ENCODE peak calls at places on chromosomes 2 and 18, in eight cellular contexts. B is GM12864; L is SW480; Q is D721Med; I is stimulated activated CD4-positive, alpha-beta T cell treated with anti-CD3 and anti-CD28 coated beads, Interleukin-12 subunit alpha, Interleukin-12 subunit beta, amount 100 ng/mL, for 48 hours; J is A549; F is WTC11; S is mucosa of gallbladder. X is an unnamed sample.

GRCh38 chr2:33133436-33133835 is 186.7 kb downstream of the LTBP1 start:
- DNase-seq in Q (no peak), I (no peak), L (no peak), J (no peak), B (no peak), S (no peak), F (no peak), X (no peak)

GRCh38 chr2:150609831-150610582 is 122.5 kb upstream of the RND3 start:
- DNase-seq in J (no peak), Q (no peak), B (no peak), I (no peak), S (no peak), F (no peak), L (no peak), X (no peak)

GRCh38 chr2:30981519-30981918 is 156.7 kb downstream of the GALNT14 start:
- DNase-seq in F (no peak), B (no peak), I (no peak), L (no peak), Q (no peak), S (no peak), J (no peak), X (no peak)

GRCh38 chr2:54370405-54371104 is 85.6 kb upstream of the SPTBN1 start:
- DNase-seq in J (no peak), Q (no peak), S (no peak), B (no peak), F (no peak), L (no peak), I (no peak), X (no peak)

GRCh38 chr2:20567926-20568179 is 83.0 kb downstream of the HS1BP3 start:
- DNase-seq in Q (no peak), F (no peak), B (no peak), L (no peak), S (no peak), I (no peak), J (no peak), X (no peak)

GRCh38 chr2:8999047-8999446 is 4.4 kb downstream of the MBOAT2 start:
- DNase-seq in Q (no peak), B (no peak), L (no peak), I (no peak), J (no peak), S (no peak), F (no peak), X (no peak)

GRCh38 chr2:185583058-185583816 is 155.4 kb upstream of the FSIP2 start:
- DNase-seq in F (no peak), L (no peak), Q (no peak), I (no peak), J (peak), S (no peak), B (no peak), X (no peak)

GRCh38 chr2:71691747-71692455 is 238.5 kb downstream of the DYSF start:
- DNase-seq in I (no peak), Q (no peak), F (peak), L (no peak), S (no peak), B (no peak), J (no peak), X (no peak)

GRCh38 chr2:113976277-113976928 is 86.5 kb downstream of the ACTR3 start:
- DNase-seq in I (no peak), F (no peak), Q (no peak), S (no peak), J (no peak), L (no peak), B (no peak), X (no peak)

GRCh38 chr2:198916548-198916947 is 541.2 kb downstream of the SATB2 start:
- DNase-seq in F (no peak), B (no peak), J (no peak), S (peak), L (no peak), I (no peak), Q (no peak), X (no peak)

GRCh38 chr18:79634593-79634992 is 45.0 kb upstream of the CTDP1 start:
- DNase-seq in Q (no peak), L (no peak), J (no peak), I (no peak), F (no peak), S (no peak), B (no peak), X (no peak)

GRCh38 chr2:114006460-114006859 is 116.6 kb downstream of the ACTR3 start:
- DNase-seq in I (no peak), S (no peak), Q (no peak), B (no peak), J (no peak), L (no peak), F (no peak), X (no peak)

GRCh38 chr2:159002465-159003130 is 34.2 kb downstream of the TANC1 start:
- DNase-seq in F (no peak), B (no peak), S (no peak), J (no peak), I (no peak), Q (no peak), L (no peak), X (no peak)

GRCh38 chr2:217971166-217971565 is 31.6 kb downstream of the TNS1 start:
- DNase-seq in I (no peak), B (no peak), Q (no peak), F (no peak), J (no peak), L (no peak), S (no peak), X (no peak)

GRCh38 chr2:151337643-151338042 is 19.7 kb upstream of the TNFAIP6 start:
- DNase-seq in F (no peak), Q (no peak), S (no peak), I (no peak), J (no peak), B (no peak), L (no peak), X (no peak)